ENCODE peak calls at places on chromosomes 12 and 14, in four cellular contexts. One of them, this sample, is unnamed.

GRCh38 chr14:92798811-92799210 is 4.7 kb downstream of the GOLGA5 start:
- DNase-seq in pancreas: no peak
- DNase-seq in choroid plexus epithelial cell: no peak
- DNase-seq in AG10803: no peak
- DNase-seq in this sample: no peak

GRCh38 chr12:27179399-27180214 is 64.5 kb upstream of the STK38L start:
- DNase-seq in pancreas: peak; percentile 27
- DNase-seq in choroid plexus epithelial cell: peak; percentile 95
- DNase-seq in AG10803: peak; percentile 85
- DNase-seq in this sample: peak; percentile 78

GRCh38 chr14:102739190-102739469 is 38.1 kb upstream of the TRAF3 start:
- DNase-seq in pancreas: no peak
- DNase-seq in choroid plexus epithelial cell: no peak
- DNase-seq in AG10803: no peak
- DNase-seq in this sample: no peak

GRCh38 chr14:48323655-48324054 is 648.2 kb upstream of the MDGA2 start:
- DNase-seq in pancreas: no peak
- DNase-seq in choroid plexus epithelial cell: no peak
- DNase-seq in AG10803: no peak
- DNase-seq in this sample: peak; percentile 20

GRCh38 chr14:50573862-50574261 is 13.9 kb downstream of the ATL1 start:
- DNase-seq in pancreas: no peak
- DNase-seq in choroid plexus epithelial cell: no peak
- DNase-seq in AG10803: no peak
- DNase-seq in this sample: no peak

GRCh38 chr14:23725980-23726746 is 90.0 kb downstream of the DHRS2 start:
- DNase-seq in pancreas: no peak
- DNase-seq in choroid plexus epithelial cell: no peak
- DNase-seq in AG10803: no peak
- DNase-seq in this sample: no peak

GRCh38 chr12:109582636-109583035 is 9.0 kb downstream of the MVK start:
- DNase-seq in pancreas: no peak
- DNase-seq in choroid plexus epithelial cell: no peak
- DNase-seq in AG10803: no peak
- DNase-seq in this sample: no peak

GRCh38 chr14:75213172-75213571 is 36.8 kb upstream of the TMED10 start:
- DNase-seq in pancreas: no peak
- DNase-seq in choroid plexus epithelial cell: peak; percentile 23
- DNase-seq in AG10803: no peak
- DNase-seq in this sample: no peak

GRCh38 chr12:116620085-116620734 is 61.0 kb downstream of the MAP1LC3B2 start:
- DNase-seq in pancreas: no peak
- DNase-seq in choroid plexus epithelial cell: no peak
- DNase-seq in AG10803: no peak
- DNase-seq in this sample: no peak

GRCh38 chr14:61088081-61088480 is 107.0 kb downstream of the SLC38A6 start:
- DNase-seq in pancreas: no peak
- DNase-seq in choroid plexus epithelial cell: no peak
- DNase-seq in AG10803: no peak
- DNase-seq in this sample: no peak

GRCh38 chr12:66092559-66093269 is 37.8 kb downstream of the LLPH start:
- DNase-seq in pancreas: no peak
- DNase-seq in choroid plexus epithelial cell: peak; percentile 43
- DNase-seq in AG10803: peak; percentile 12
- DNase-seq in this sample: peak; percentile 16

GRCh38 chr12:14886271-14886670 is 617 bp upstream of the MGP start:
- DNase-seq in pancreas: no peak
- DNase-seq in choroid plexus epithelial cell: no peak
- DNase-seq in AG10803: no peak
- DNase-seq in this sample: no peak

GRCh38 chr12:14884458-14884878 is 1.2 kb downstream of the MGP start:
- DNase-seq in pancreas: peak; percentile 69
- DNase-seq in choroid plexus epithelial cell: peak; percentile 92
- DNase-seq in AG10803: peak; percentile 61
- DNase-seq in this sample: peak; percentile 30

GRCh38 chr12:14880890-14881453 is 4.7 kb downstream of the MGP start:
- DNase-seq in pancreas: no peak
- DNase-seq in choroid plexus epithelial cell: no peak
- DNase-seq in AG10803: no peak
- DNase-seq in this sample: no peak

GRCh38 chr12:14883663-14884062 is 2.0 kb downstream of the MGP start:
- DNase-seq in pancreas: no peak
- DNase-seq in choroid plexus epithelial cell: no peak
- DNase-seq in AG10803: no peak
- DNase-seq in this sample: no peak

GRCh38 chr12:14885718-14886201 is at the start of gene MGP:
- DNase-seq in pancreas: no peak
- DNase-seq in choroid plexus epithelial cell: peak; percentile 23
- DNase-seq in AG10803: peak; percentile 24
- DNase-seq in this sample: no peak
- H3K4me3 ChIP-seq in pancreas: no peak within 1 kb of the TSS
- H3K4me3 ChIP-seq in choroid plexus epithelial cell: peak within 1 kb of the TSS; percentile 40
- H3K4me3 ChIP-seq in AG10803: peak within 1 kb of the TSS; percentile 3
- H3K4me3 ChIP-seq in this sample: no peak within 1 kb of the TSS

GRCh38 chr12:57085999-57086950 is 2.6 kb upstream of the NAB2 start:
- DNase-seq in pancreas: peak; percentile 50
- DNase-seq in choroid plexus epithelial cell: peak; percentile 82
- DNase-seq in AG10803: peak; percentile 67
- DNase-seq in this sample: no peak

GRCh38 chr12:57088442-57089258 is at the start of gene NAB2:
- DNase-seq in pancreas: peak; percentile 94
- DNase-seq in choroid plexus epithelial cell: peak; percentile 99
- DNase-seq in AG10803: peak; percentile 98
- DNase-seq in this sample: peak; percentile 70

GRCh38 chr12:57086951-57087688 is 1.8 kb upstream of the NAB2 start:
- DNase-seq in pancreas: peak; percentile 81
- DNase-seq in choroid plexus epithelial cell: peak; percentile 93
- DNase-seq in AG10803: peak; percentile 89
- DNase-seq in this sample: no peak

GRCh38 chr12:57089259-57090245 is 638 bp downstream of the NAB2 start:
- DNase-seq in pancreas: peak; percentile 46
- DNase-seq in choroid plexus epithelial cell: peak; percentile 63
- DNase-seq in AG10803: peak; percentile 49
- DNase-seq in this sample: no peak

DNA sequence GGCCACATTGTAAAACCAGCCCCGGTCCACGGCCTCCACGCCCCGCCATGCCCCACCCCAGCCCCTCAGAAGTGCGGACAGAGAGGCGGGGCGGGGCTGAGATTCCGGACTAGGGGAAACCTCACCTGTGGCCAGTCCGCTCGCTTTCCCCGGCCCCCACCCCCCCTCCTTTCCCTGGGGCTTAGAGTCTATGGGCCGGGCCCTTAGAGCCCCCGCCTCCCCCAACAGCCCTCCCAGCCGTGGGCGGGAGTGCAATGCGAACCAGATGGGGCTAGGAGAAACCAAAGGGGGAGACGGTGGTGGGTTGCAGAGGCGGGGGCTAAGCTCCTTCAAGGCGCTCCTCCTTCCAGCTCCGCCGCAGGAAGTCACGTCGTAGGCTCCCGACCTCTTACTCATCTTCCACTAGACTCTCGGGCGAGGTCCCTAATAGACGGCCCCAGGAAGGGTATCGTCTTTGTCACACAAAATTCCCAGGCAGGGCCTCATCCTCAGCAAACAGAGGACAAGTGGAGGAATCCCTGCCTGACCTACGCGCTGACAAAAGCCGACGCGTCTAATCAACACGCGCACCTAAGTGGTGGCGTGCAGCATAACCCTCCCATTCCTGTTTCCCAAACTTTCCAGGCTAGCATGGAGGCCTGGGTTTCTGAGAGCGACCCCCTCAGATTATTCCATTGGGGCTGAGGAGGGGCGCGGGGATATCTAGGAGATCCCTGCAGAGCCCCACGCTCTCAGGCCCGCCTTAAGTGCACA is 1.0 kb upstream of the NAB2 start:
- DNase-seq in pancreas: peak; percentile 83
- DNase-seq in choroid plexus epithelial cell: peak; percentile 95
- DNase-seq in AG10803: peak; percentile 96
- DNase-seq in this sample: no peak
- TF ChIP-seq CTCF in pancreas: no peak
- TF ChIP-seq CTCF in choroid plexus epithelial cell: no peak
- TF ChIP-seq CTCF in AG10803: no peak
- TF ChIP-seq CTCF in this sample: no peak

DNA sequence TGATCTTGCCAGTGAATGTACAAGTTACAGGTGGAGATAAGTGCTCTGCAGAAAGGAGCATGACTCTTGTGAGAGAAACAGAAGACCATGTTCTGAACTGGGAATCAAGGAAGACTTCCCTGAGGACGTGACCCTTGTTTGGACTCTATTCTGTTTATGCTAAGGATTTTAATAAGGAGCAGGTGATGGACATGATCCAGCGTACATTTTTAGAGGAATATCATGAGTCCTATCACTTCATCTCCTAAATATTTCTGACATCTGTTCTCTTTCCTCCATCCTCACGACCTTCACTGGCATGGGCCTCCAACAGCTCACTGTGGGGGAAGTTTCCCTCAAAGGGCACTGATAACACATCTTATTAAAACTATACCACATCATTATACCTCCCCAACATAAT is 7.9 kb upstream of the SLC38A1 start:
- DNase-seq in pancreas: no peak
- DNase-seq in choroid plexus epithelial cell: no peak
- DNase-seq in AG10803: peak; percentile 25
- DNase-seq in this sample: no peak
- H3K4me3 ChIP-seq in pancreas: no peak overlapping the region
- H3K4me3 ChIP-seq in choroid plexus epithelial cell: no peak overlapping the region
- H3K4me3 ChIP-seq in AG10803: no peak overlapping the region
- H3K4me3 ChIP-seq in this sample: no peak overlapping the region

DNA sequence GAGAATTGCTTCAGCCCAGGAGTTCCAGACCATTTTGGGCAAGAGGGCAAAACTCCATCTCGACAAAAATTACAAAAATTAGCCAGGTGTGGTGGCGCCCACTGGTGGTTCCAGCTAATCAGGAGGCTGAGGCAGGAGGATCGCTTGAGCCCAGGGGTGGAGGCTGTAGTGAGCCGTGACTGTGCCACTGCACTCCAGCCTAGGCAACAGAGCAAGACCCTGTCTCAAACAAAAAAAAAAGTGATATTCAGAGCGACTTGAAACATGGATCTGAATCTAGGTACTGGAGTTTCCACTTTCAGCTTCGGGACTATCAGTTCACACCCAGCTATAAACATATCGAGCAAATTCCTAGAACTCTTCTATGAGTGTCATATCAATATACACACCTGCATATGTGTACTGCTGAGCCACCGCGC is 16.3 kb upstream of the RNF34 start:
- DNase-seq in pancreas: no peak
- DNase-seq in choroid plexus epithelial cell: no peak
- DNase-seq in AG10803: no peak
- DNase-seq in this sample: no peak
- TF ChIP-seq CTCF in pancreas: no peak
- TF ChIP-seq CTCF in choroid plexus epithelial cell: peak; percentile 19
- TF ChIP-seq CTCF in AG10803: no peak
- TF ChIP-seq CTCF in this sample: peak; percentile 31

GRCh38 chr12:122225683-122226365 is at the start of gene DIABLO:
- DNase-seq in pancreas: peak; percentile 100
- DNase-seq in choroid plexus epithelial cell: peak; percentile 100
- DNase-seq in AG10803: peak; percentile 99
- DNase-seq in this sample: peak; percentile 73

GRCh38 chr12:122230798-122231197 is 4.9 kb upstream of the DIABLO start:
- DNase-seq in pancreas: no peak
- DNase-seq in choroid plexus epithelial cell: no peak
- DNase-seq in AG10803: no peak
- DNase-seq in this sample: no peak

GRCh38 chr12:122228092-122228491 is 2.2 kb upstream of the DIABLO start:
- DNase-seq in pancreas: no peak
- DNase-seq in choroid plexus epithelial cell: no peak
- DNase-seq in AG10803: no peak
- DNase-seq in this sample: no peak

GRCh38 chr12:122227341-122227740 is 1.5 kb upstream of the DIABLO start:
- DNase-seq in pancreas: peak; percentile 18
- DNase-seq in choroid plexus epithelial cell: no peak
- DNase-seq in AG10803: no peak
- DNase-seq in this sample: no peak

DNA sequence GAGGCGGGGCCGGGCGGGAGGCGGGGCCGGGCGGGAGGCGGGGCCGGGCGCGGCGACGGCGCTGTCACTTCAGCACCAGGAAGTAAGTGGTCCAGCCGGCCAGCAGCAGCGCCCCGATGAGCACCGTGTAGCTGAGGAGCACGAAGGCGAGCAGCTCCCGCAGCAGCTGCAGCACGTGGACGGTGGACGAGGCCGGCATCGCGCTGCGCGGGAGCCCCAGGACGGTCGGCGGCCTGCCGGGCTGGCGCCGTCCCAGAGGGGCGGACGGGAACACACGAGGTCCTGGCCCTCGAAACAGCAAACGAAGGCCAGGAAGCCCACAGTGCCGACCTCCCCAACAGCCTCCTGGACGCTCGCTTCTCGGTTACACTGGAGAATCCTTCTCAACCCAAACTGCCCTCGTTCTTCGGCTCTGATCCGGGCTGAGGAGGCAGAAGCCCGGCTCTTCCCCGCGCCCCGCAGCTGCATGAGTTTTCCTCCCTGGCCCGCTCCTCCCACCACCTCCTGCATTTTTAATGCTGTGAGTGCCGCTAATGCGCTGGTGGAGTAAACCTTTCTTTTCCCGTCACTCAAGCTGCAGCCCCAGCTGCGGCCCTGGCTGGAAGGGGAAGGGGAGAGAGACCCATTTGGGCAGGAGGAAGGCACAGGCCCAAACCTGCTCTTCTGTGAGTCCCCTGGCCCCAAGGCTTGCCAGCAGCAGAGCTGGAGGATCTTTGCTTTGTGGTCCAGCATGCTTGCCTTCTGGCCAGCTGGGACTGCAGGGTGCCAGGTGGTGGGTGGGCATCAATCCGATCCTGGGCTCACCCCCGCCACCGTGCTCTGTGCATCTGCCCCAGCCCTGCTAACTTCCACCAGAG is 742 bp upstream of the DIABLO start:
- DNase-seq in pancreas: no peak
- DNase-seq in choroid plexus epithelial cell: no peak
- DNase-seq in AG10803: no peak
- DNase-seq in this sample: no peak
- H3K4me3 ChIP-seq in pancreas: no peak overlapping the region
- H3K4me3 ChIP-seq in choroid plexus epithelial cell: peak overlapping the region; percentile 48
- H3K4me3 ChIP-seq in AG10803: peak overlapping the region; percentile 45
- H3K4me3 ChIP-seq in this sample: peak overlapping the region; percentile 45

DNA sequence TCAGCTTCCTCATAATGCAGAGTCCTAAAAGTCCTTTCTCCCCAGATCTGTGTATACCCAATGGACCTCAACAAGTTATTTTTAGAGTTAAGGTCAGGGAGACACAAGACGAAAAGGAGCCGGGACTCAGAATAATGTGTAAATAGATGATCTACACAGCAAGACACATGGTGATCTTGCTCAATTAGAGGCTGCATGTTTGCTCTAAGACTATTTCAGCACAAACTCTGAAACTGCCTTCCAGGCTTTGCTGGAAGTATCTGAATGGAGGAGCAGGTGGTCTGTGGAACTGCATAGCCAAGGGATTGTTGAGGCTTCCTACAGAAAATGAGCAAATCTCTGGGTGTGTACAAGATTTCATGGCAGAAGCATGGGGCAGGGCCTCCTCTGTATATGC is 80.8 kb downstream of the CRACR2A start:
- DNase-seq in pancreas: no peak
- DNase-seq in choroid plexus epithelial cell: peak; percentile 25
- DNase-seq in AG10803: no peak
- DNase-seq in this sample: no peak
- TF ChIP-seq CTCF in pancreas: no peak
- TF ChIP-seq CTCF in choroid plexus epithelial cell: no peak
- TF ChIP-seq CTCF in AG10803: no peak
- TF ChIP-seq CTCF in this sample: no peak